ENCODE peak calls at places on chromosomes 2 and 18, in nine cellular contexts. One of them, this sample, is unnamed.

GRCh38 chr2:46306320-46306719 is 9.1 kb downstream of the EPAS1 start:
- DNase-seq in Daoy: peak
- DNase-seq in Karpas-422: no peak
- DNase-seq in amniotic stem cell: no peak
- DNase-seq in cardiac fibroblast: peak
- DNase-seq in stimulated activated CD4-positive, alpha-beta T cell treated with anti-CD3 and anti-CD28 coated beads, TNF-alpha, amount 100 ng/mL, for 48 hours: no peak
- DNase-seq in type B pancreatic cell: no peak
- DNase-seq in stimulated activated naive CD4-positive, alpha-beta T cell: no peak
- DNase-seq in H1: no peak
- DNase-seq in this sample: no peak

GRCh38 chr2:8611712-8612111 is 70.1 kb upstream of the ID2 start:
- DNase-seq in Karpas-422: no peak
- DNase-seq in Daoy: no peak
- DNase-seq in type B pancreatic cell: no peak
- DNase-seq in stimulated activated CD4-positive, alpha-beta T cell treated with anti-CD3 and anti-CD28 coated beads, TNF-alpha, amount 100 ng/mL, for 48 hours: no peak
- DNase-seq in stimulated activated naive CD4-positive, alpha-beta T cell: no peak
- DNase-seq in cardiac fibroblast: no peak
- DNase-seq in amniotic stem cell: no peak
- DNase-seq in H1: no peak
- DNase-seq in this sample: no peak

GRCh38 chr18:45962866-45963265 is 4.3 kb downstream of the EPG5 start:
- DNase-seq in stimulated activated CD4-positive, alpha-beta T cell treated with anti-CD3 and anti-CD28 coated beads, TNF-alpha, amount 100 ng/mL, for 48 hours: no peak
- DNase-seq in amniotic stem cell: no peak
- DNase-seq in Karpas-422: no peak
- DNase-seq in Daoy: peak
- DNase-seq in stimulated activated naive CD4-positive, alpha-beta T cell: no peak
- DNase-seq in cardiac fibroblast: peak
- DNase-seq in H1: no peak
- DNase-seq in type B pancreatic cell: no peak
- DNase-seq in this sample: no peak

GRCh38 chr2:102049756-102050443 is 58.1 kb downstream of the IL1R2 start:
- DNase-seq in stimulated activated naive CD4-positive, alpha-beta T cell: no peak
- DNase-seq in type B pancreatic cell: no peak
- DNase-seq in Karpas-422: no peak
- DNase-seq in Daoy: no peak
- DNase-seq in H1: no peak
- DNase-seq in cardiac fibroblast: peak
- DNase-seq in amniotic stem cell: no peak
- DNase-seq in stimulated activated CD4-positive, alpha-beta T cell treated with anti-CD3 and anti-CD28 coated beads, TNF-alpha, amount 100 ng/mL, for 48 hours: no peak
- DNase-seq in this sample: no peak

GRCh38 chr2:129253461-129253812 is 726.0 kb upstream of the RAB6C start:
- DNase-seq in amniotic stem cell: no peak
- DNase-seq in stimulated activated CD4-positive, alpha-beta T cell treated with anti-CD3 and anti-CD28 coated beads, TNF-alpha, amount 100 ng/mL, for 48 hours: no peak
- DNase-seq in cardiac fibroblast: peak
- DNase-seq in stimulated activated naive CD4-positive, alpha-beta T cell: no peak
- DNase-seq in H1: peak
- DNase-seq in type B pancreatic cell: no peak
- DNase-seq in Daoy: no peak
- DNase-seq in Karpas-422: peak
- DNase-seq in this sample: no peak

GRCh38 chr18:57275111-57275510 is 77.2 kb upstream of the ST8SIA3 start:
- DNase-seq in cardiac fibroblast: no peak
- DNase-seq in type B pancreatic cell: no peak
- DNase-seq in amniotic stem cell: no peak
- DNase-seq in stimulated activated CD4-positive, alpha-beta T cell treated with anti-CD3 and anti-CD28 coated beads, TNF-alpha, amount 100 ng/mL, for 48 hours: no peak
- DNase-seq in Karpas-422: no peak
- DNase-seq in Daoy: no peak
- DNase-seq in H1: no peak
- DNase-seq in stimulated activated naive CD4-positive, alpha-beta T cell: no peak
- DNase-seq in this sample: no peak

GRCh38 chr2:30195011-30195410 is 36.3 kb upstream of the LBH start:
- DNase-seq in H1: no peak
- DNase-seq in cardiac fibroblast: no peak
- DNase-seq in amniotic stem cell: no peak
- DNase-seq in Daoy: no peak
- DNase-seq in stimulated activated CD4-positive, alpha-beta T cell treated with anti-CD3 and anti-CD28 coated beads, TNF-alpha, amount 100 ng/mL, for 48 hours: no peak
- DNase-seq in Karpas-422: no peak
- DNase-seq in stimulated activated naive CD4-positive, alpha-beta T cell: no peak
- DNase-seq in type B pancreatic cell: no peak
- DNase-seq in this sample: no peak

GRCh38 chr2:14199040-14199439 is 433.5 kb upstream of the LRATD1 start:
- DNase-seq in Karpas-422: no peak
- DNase-seq in stimulated activated naive CD4-positive, alpha-beta T cell: no peak
- DNase-seq in type B pancreatic cell: no peak
- DNase-seq in cardiac fibroblast: no peak
- DNase-seq in H1: no peak
- DNase-seq in stimulated activated CD4-positive, alpha-beta T cell treated with anti-CD3 and anti-CD28 coated beads, TNF-alpha, amount 100 ng/mL, for 48 hours: no peak
- DNase-seq in Daoy: no peak
- DNase-seq in amniotic stem cell: no peak
- DNase-seq in this sample: no peak

GRCh38 chr2:242004223-242004901 is 134.8 kb downstream of the RTP5 start:
- DNase-seq in Daoy: no peak
- DNase-seq in H1: no peak
- DNase-seq in cardiac fibroblast: no peak
- DNase-seq in stimulated activated CD4-positive, alpha-beta T cell treated with anti-CD3 and anti-CD28 coated beads, TNF-alpha, amount 100 ng/mL, for 48 hours: no peak
- DNase-seq in stimulated activated naive CD4-positive, alpha-beta T cell: no peak
- DNase-seq in amniotic stem cell: no peak
- DNase-seq in Karpas-422: no peak
- DNase-seq in type B pancreatic cell: no peak
- DNase-seq in this sample: no peak

GRCh38 chr2:224847961-224848850 is 132.0 kb upstream of the CCDC195 start:
- DNase-seq in type B pancreatic cell: no peak
- DNase-seq in Karpas-422: no peak
- DNase-seq in stimulated activated naive CD4-positive, alpha-beta T cell: no peak
- DNase-seq in stimulated activated CD4-positive, alpha-beta T cell treated with anti-CD3 and anti-CD28 coated beads, TNF-alpha, amount 100 ng/mL, for 48 hours: no peak
- DNase-seq in amniotic stem cell: peak
- DNase-seq in Daoy: peak
- DNase-seq in H1: no peak
- DNase-seq in cardiac fibroblast: peak
- DNase-seq in this sample: no peak

GRCh38 chr2:63679252-63679850 is 90.6 kb downstream of the MDH1 start:
- DNase-seq in amniotic stem cell: peak
- DNase-seq in cardiac fibroblast: no peak
- DNase-seq in stimulated activated naive CD4-positive, alpha-beta T cell: no peak
- DNase-seq in type B pancreatic cell: no peak
- DNase-seq in Daoy: no peak
- DNase-seq in H1: no peak
- DNase-seq in stimulated activated CD4-positive, alpha-beta T cell treated with anti-CD3 and anti-CD28 coated beads, TNF-alpha, amount 100 ng/mL, for 48 hours: no peak
- DNase-seq in Karpas-422: no peak
- DNase-seq in this sample: no peak

GRCh38 chr2:241890524-241891235 is 21.2 kb downstream of the RTP5 start:
- DNase-seq in stimulated activated CD4-positive, alpha-beta T cell treated with anti-CD3 and anti-CD28 coated beads, TNF-alpha, amount 100 ng/mL, for 48 hours: no peak
- DNase-seq in H1: no peak
- DNase-seq in Karpas-422: no peak
- DNase-seq in cardiac fibroblast: no peak
- DNase-seq in type B pancreatic cell: no peak
- DNase-seq in Daoy: no peak
- DNase-seq in amniotic stem cell: no peak
- DNase-seq in stimulated activated naive CD4-positive, alpha-beta T cell: no peak
- DNase-seq in this sample: no peak

GRCh38 chr2:78999410-78999809 is 26.1 kb upstream of the REG3G start:
- DNase-seq in stimulated activated naive CD4-positive, alpha-beta T cell: no peak
- DNase-seq in Daoy: peak
- DNase-seq in stimulated activated CD4-positive, alpha-beta T cell treated with anti-CD3 and anti-CD28 coated beads, TNF-alpha, amount 100 ng/mL, for 48 hours: no peak
- DNase-seq in amniotic stem cell: no peak
- DNase-seq in Karpas-422: peak
- DNase-seq in H1: no peak
- DNase-seq in cardiac fibroblast: peak
- DNase-seq in type B pancreatic cell: no peak
- DNase-seq in this sample: no peak

GRCh38 chr2:237623428-237624403 is 3.7 kb upstream of the LRRFIP1 start:
- DNase-seq in stimulated activated naive CD4-positive, alpha-beta T cell: no peak
- DNase-seq in Karpas-422: no peak
- DNase-seq in cardiac fibroblast: no peak
- DNase-seq in stimulated activated CD4-positive, alpha-beta T cell treated with anti-CD3 and anti-CD28 coated beads, TNF-alpha, amount 100 ng/mL, for 48 hours: no peak
- DNase-seq in amniotic stem cell: no peak
- DNase-seq in type B pancreatic cell: no peak
- DNase-seq in Daoy: no peak
- DNase-seq in H1: no peak
- DNase-seq in this sample: no peak

GRCh38 chr2:241496904-241497877 is 11.2 kb downstream of the STK25 start:
- DNase-seq in H1: no peak
- DNase-seq in type B pancreatic cell: no peak
- DNase-seq in Karpas-422: no peak
- DNase-seq in stimulated activated naive CD4-positive, alpha-beta T cell: no peak
- DNase-seq in amniotic stem cell: no peak
- DNase-seq in Daoy: no peak
- DNase-seq in stimulated activated CD4-positive, alpha-beta T cell treated with anti-CD3 and anti-CD28 coated beads, TNF-alpha, amount 100 ng/mL, for 48 hours: no peak
- DNase-seq in cardiac fibroblast: no peak
- DNase-seq in this sample: no peak

GRCh38 chr18:45628979-45629958 is 14.0 kb downstream of the SLC14A2 start:
- DNase-seq in amniotic stem cell: no peak
- DNase-seq in stimulated activated CD4-positive, alpha-beta T cell treated with anti-CD3 and anti-CD28 coated beads, TNF-alpha, amount 100 ng/mL, for 48 hours: no peak
- DNase-seq in Karpas-422: no peak
- DNase-seq in type B pancreatic cell: no peak
- DNase-seq in stimulated activated naive CD4-positive, alpha-beta T cell: no peak
- DNase-seq in H1: no peak
- DNase-seq in Daoy: peak
- DNase-seq in cardiac fibroblast: peak
- DNase-seq in this sample: peak

GRCh38 chr2:176105727-176106635 is 1.1 kb upstream of the HOXD11 start:
- DNase-seq in stimulated activated naive CD4-positive, alpha-beta T cell: no peak
- DNase-seq in H1: no peak
- DNase-seq in Karpas-422: no peak
- DNase-seq in Daoy: no peak
- DNase-seq in amniotic stem cell: no peak
- DNase-seq in type B pancreatic cell: peak
- DNase-seq in cardiac fibroblast: no peak
- DNase-seq in stimulated activated CD4-positive, alpha-beta T cell treated with anti-CD3 and anti-CD28 coated beads, TNF-alpha, amount 100 ng/mL, for 48 hours: no peak
- DNase-seq in this sample: no peak

GRCh38 chr2:144458536-144458935 is 61.4 kb downstream of the ZEB2 start:
- DNase-seq in Karpas-422: no peak
- DNase-seq in amniotic stem cell: no peak
- DNase-seq in cardiac fibroblast: no peak
- DNase-seq in stimulated activated CD4-positive, alpha-beta T cell treated with anti-CD3 and anti-CD28 coated beads, TNF-alpha, amount 100 ng/mL, for 48 hours: no peak
- DNase-seq in Daoy: no peak
- DNase-seq in type B pancreatic cell: no peak
- DNase-seq in stimulated activated naive CD4-positive, alpha-beta T cell: no peak
- DNase-seq in H1: no peak
- DNase-seq in this sample: no peak

GRCh38 chr2:72090781-72091482 is 56.7 kb downstream of the CYP26B1 start:
- DNase-seq in amniotic stem cell: no peak
- DNase-seq in stimulated activated CD4-positive, alpha-beta T cell treated with anti-CD3 and anti-CD28 coated beads, TNF-alpha, amount 100 ng/mL, for 48 hours: no peak
- DNase-seq in Karpas-422: no peak
- DNase-seq in stimulated activated naive CD4-positive, alpha-beta T cell: no peak
- DNase-seq in Daoy: no peak
- DNase-seq in cardiac fibroblast: no peak
- DNase-seq in type B pancreatic cell: peak
- DNase-seq in H1: no peak
- DNase-seq in this sample: no peak